ENCODE peak calls at places on chromosomes 16 and 17, in eight cellular contexts. One of them, this sample, is unnamed.
A peak's percentile ranks its signal among the peaks of the same experiment; 100 is the strongest.

GRCh38 chr17:62178579-62178978 is 113.5 kb upstream of the MED13 start:
- DNase-seq in bronchial epithelial cell: peak; percentile 72
- DNase-seq in GM23338: no peak
- DNase-seq in endothelial cell of umbilical vein: peak; percentile 48
- DNase-seq in fibroblast of lung: peak; percentile 22
- DNase-seq in psoas muscle: no peak
- DNase-seq in testis: no peak
- DNase-seq in CD8-positive, alpha-beta T cell: no peak
- DNase-seq in this sample: no peak

GRCh38 chr16:79525132-79525531 is 75.4 kb downstream of the MAF start:
- DNase-seq in fibroblast of lung: no peak
- DNase-seq in testis: no peak
- DNase-seq in bronchial epithelial cell: no peak
- DNase-seq in CD8-positive, alpha-beta T cell: no peak
- DNase-seq in psoas muscle: no peak
- DNase-seq in GM23338: no peak
- DNase-seq in endothelial cell of umbilical vein: no peak
- DNase-seq in this sample: no peak

GRCh38 chr17:43701318-43701743 is 39.6 kb upstream of the MEOX1 start:
- DNase-seq in CD8-positive, alpha-beta T cell: peak; percentile 59
- DNase-seq in bronchial epithelial cell: no peak
- DNase-seq in GM23338: no peak
- DNase-seq in fibroblast of lung: peak; percentile 57
- DNase-seq in psoas muscle: no peak
- DNase-seq in testis: no peak
- DNase-seq in endothelial cell of umbilical vein: no peak
- DNase-seq in this sample: no peak

GRCh38 chr16:28193530-28194423 is 18.0 kb downstream of the XPO6 start:
- DNase-seq in testis: no peak
- DNase-seq in CD8-positive, alpha-beta T cell: peak; percentile 44
- DNase-seq in psoas muscle: no peak
- DNase-seq in endothelial cell of umbilical vein: peak; percentile 35
- DNase-seq in bronchial epithelial cell: peak; percentile 78
- DNase-seq in fibroblast of lung: peak; percentile 92
- DNase-seq in GM23338: no peak
- DNase-seq in this sample: peak; percentile 95

GRCh38 chr17:73478768-73479424 is 165.3 kb downstream of the SDK2 start:
- DNase-seq in CD8-positive, alpha-beta T cell: no peak
- DNase-seq in fibroblast of lung: no peak
- DNase-seq in testis: no peak
- DNase-seq in bronchial epithelial cell: no peak
- DNase-seq in endothelial cell of umbilical vein: no peak
- DNase-seq in GM23338: peak; percentile 66
- DNase-seq in psoas muscle: no peak
- DNase-seq in this sample: no peak

GRCh38 chr17:60398227-60398959 is 6.5 kb upstream of the USP32 start:
- DNase-seq in psoas muscle: no peak
- DNase-seq in fibroblast of lung: no peak
- DNase-seq in bronchial epithelial cell: no peak
- DNase-seq in endothelial cell of umbilical vein: no peak
- DNase-seq in testis: no peak
- DNase-seq in CD8-positive, alpha-beta T cell: no peak
- DNase-seq in GM23338: no peak
- DNase-seq in this sample: no peak

GRCh38 chr16:68074850-68075249 is 10.3 kb upstream of the NFATC3 start:
- DNase-seq in GM23338: no peak
- DNase-seq in testis: no peak
- DNase-seq in fibroblast of lung: no peak
- DNase-seq in endothelial cell of umbilical vein: no peak
- DNase-seq in CD8-positive, alpha-beta T cell: peak; percentile 78
- DNase-seq in bronchial epithelial cell: no peak
- DNase-seq in psoas muscle: no peak
- DNase-seq in this sample: no peak

GRCh38 chr17:4215882-4216411 is 47.8 kb downstream of the ANKFY1 start:
- DNase-seq in testis: no peak
- DNase-seq in psoas muscle: no peak
- DNase-seq in fibroblast of lung: no peak
- DNase-seq in GM23338: no peak
- DNase-seq in CD8-positive, alpha-beta T cell: no peak
- DNase-seq in bronchial epithelial cell: no peak
- DNase-seq in endothelial cell of umbilical vein: no peak
- DNase-seq in this sample: no peak

GRCh38 chr17:49002766-49003165 is 5.6 kb downstream of the IGF2BP1 start:
- DNase-seq in testis: no peak
- DNase-seq in GM23338: no peak
- DNase-seq in endothelial cell of umbilical vein: no peak
- DNase-seq in bronchial epithelial cell: no peak
- DNase-seq in fibroblast of lung: no peak
- DNase-seq in psoas muscle: no peak
- DNase-seq in CD8-positive, alpha-beta T cell: no peak
- DNase-seq in this sample: no peak

GRCh38 chr17:49003557-49004511 is 6.6 kb downstream of the IGF2BP1 start:
- DNase-seq in GM23338: peak; percentile 75
- DNase-seq in bronchial epithelial cell: no peak
- DNase-seq in CD8-positive, alpha-beta T cell: no peak
- DNase-seq in psoas muscle: no peak
- DNase-seq in fibroblast of lung: peak; percentile 52
- DNase-seq in endothelial cell of umbilical vein: peak; percentile 68
- DNase-seq in testis: no peak
- DNase-seq in this sample: no peak

GRCh38 chr17:49001671-49002070 is 4.5 kb downstream of the IGF2BP1 start:
- DNase-seq in testis: no peak
- DNase-seq in endothelial cell of umbilical vein: peak; percentile 27
- DNase-seq in bronchial epithelial cell: no peak
- DNase-seq in fibroblast of lung: no peak
- DNase-seq in CD8-positive, alpha-beta T cell: no peak
- DNase-seq in GM23338: no peak
- DNase-seq in psoas muscle: no peak
- DNase-seq in this sample: no peak

GRCh38 chr17:49000943-49001342 is 3.8 kb downstream of the IGF2BP1 start:
- DNase-seq in endothelial cell of umbilical vein: peak; percentile 56
- DNase-seq in CD8-positive, alpha-beta T cell: no peak
- DNase-seq in fibroblast of lung: peak; percentile 54
- DNase-seq in psoas muscle: no peak
- DNase-seq in testis: no peak
- DNase-seq in GM23338: no peak
- DNase-seq in bronchial epithelial cell: no peak
- DNase-seq in this sample: no peak

DNA sequence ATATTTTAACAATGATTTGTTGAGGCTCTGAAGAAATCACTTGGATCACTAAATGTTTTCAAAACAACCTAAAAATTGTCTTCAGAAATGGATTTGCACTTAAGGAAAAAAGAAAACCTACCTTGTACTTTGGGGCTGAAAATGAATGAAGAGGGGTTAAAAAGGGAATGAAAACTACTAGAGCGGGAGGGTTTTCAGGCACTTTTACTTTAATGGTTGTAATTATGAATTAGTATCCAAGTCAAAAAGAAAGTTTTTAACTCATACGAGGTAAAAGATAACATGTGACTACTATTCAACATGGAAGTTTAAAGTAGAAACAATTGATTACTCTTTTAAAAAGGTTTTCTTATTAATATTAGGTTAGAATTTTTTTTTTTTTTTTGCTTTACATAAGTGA is 5.1 kb downstream of the IGF2BP1 start:
- DNase-seq in bronchial epithelial cell: no peak
- DNase-seq in GM23338: no peak
- DNase-seq in endothelial cell of umbilical vein: peak; percentile 7
- DNase-seq in testis: no peak
- DNase-seq in CD8-positive, alpha-beta T cell: no peak
- DNase-seq in fibroblast of lung: no peak
- DNase-seq in psoas muscle: no peak
- DNase-seq in this sample: no peak
- H3K4me3 ChIP-seq in bronchial epithelial cell: no peak overlapping the region
- H3K4me3 ChIP-seq in GM23338: peak overlapping the region; percentile 78
- H3K4me3 ChIP-seq in endothelial cell of umbilical vein: no peak overlapping the region
- H3K4me3 ChIP-seq in testis: no peak overlapping the region
- H3K4me3 ChIP-seq in CD8-positive, alpha-beta T cell: no peak overlapping the region
- H3K4me3 ChIP-seq in fibroblast of lung: no peak overlapping the region
- H3K4me3 ChIP-seq in psoas muscle: no peak overlapping the region
- H3K4me3 ChIP-seq in this sample: no peak overlapping the region

GRCh38 chr17:40192961-40193360 is 15.7 kb downstream of the RAPGEFL1 start:
- DNase-seq in psoas muscle: no peak
- DNase-seq in fibroblast of lung: no peak
- DNase-seq in bronchial epithelial cell: no peak
- DNase-seq in endothelial cell of umbilical vein: no peak
- DNase-seq in CD8-positive, alpha-beta T cell: no peak
- DNase-seq in GM23338: no peak
- DNase-seq in testis: no peak
- DNase-seq in this sample: no peak

GRCh38 chr17:40188694-40189093 is 11.4 kb downstream of the RAPGEFL1 start:
- DNase-seq in endothelial cell of umbilical vein: no peak
- DNase-seq in testis: no peak
- DNase-seq in GM23338: no peak
- DNase-seq in CD8-positive, alpha-beta T cell: no peak
- DNase-seq in bronchial epithelial cell: no peak
- DNase-seq in fibroblast of lung: no peak
- DNase-seq in psoas muscle: no peak
- DNase-seq in this sample: no peak

GRCh38 chr17:40194821-40195220 is 17.6 kb downstream of the RAPGEFL1 start:
- DNase-seq in CD8-positive, alpha-beta T cell: no peak
- DNase-seq in testis: no peak
- DNase-seq in psoas muscle: no peak
- DNase-seq in endothelial cell of umbilical vein: no peak
- DNase-seq in fibroblast of lung: no peak
- DNase-seq in bronchial epithelial cell: no peak
- DNase-seq in GM23338: no peak
- DNase-seq in this sample: no peak

GRCh38 chr17:40190197-40191021 is 13.1 kb downstream of the RAPGEFL1 start:
- DNase-seq in fibroblast of lung: no peak
- DNase-seq in GM23338: peak; percentile 84
- DNase-seq in bronchial epithelial cell: peak; percentile 17
- DNase-seq in psoas muscle: no peak
- DNase-seq in CD8-positive, alpha-beta T cell: peak; percentile 51
- DNase-seq in endothelial cell of umbilical vein: peak; percentile 22
- DNase-seq in testis: no peak
- DNase-seq in this sample: no peak

GRCh38 chr17:40191237-40192208 is 14.3 kb downstream of the RAPGEFL1 start:
- DNase-seq in CD8-positive, alpha-beta T cell: peak; percentile 58
- DNase-seq in endothelial cell of umbilical vein: peak; percentile 88
- DNase-seq in bronchial epithelial cell: peak; percentile 72
- DNase-seq in fibroblast of lung: peak; percentile 78
- DNase-seq in psoas muscle: peak; percentile 83
- DNase-seq in testis: peak; percentile 85
- DNase-seq in GM23338: peak; percentile 88
- DNase-seq in this sample: no peak
- TF ChIP-seq CTCF in CD8-positive, alpha-beta T cell: peak; percentile 49
- TF ChIP-seq CTCF in endothelial cell of umbilical vein: peak; percentile 90
- TF ChIP-seq CTCF in bronchial epithelial cell: peak; percentile 84
- TF ChIP-seq CTCF in fibroblast of lung: peak; percentile 57
- TF ChIP-seq CTCF in psoas muscle: peak; percentile 48
- TF ChIP-seq CTCF in testis: peak; percentile 45
- TF ChIP-seq CTCF in GM23338: peak; percentile 65
- TF ChIP-seq CTCF in this sample: peak; percentile 91

DNA sequence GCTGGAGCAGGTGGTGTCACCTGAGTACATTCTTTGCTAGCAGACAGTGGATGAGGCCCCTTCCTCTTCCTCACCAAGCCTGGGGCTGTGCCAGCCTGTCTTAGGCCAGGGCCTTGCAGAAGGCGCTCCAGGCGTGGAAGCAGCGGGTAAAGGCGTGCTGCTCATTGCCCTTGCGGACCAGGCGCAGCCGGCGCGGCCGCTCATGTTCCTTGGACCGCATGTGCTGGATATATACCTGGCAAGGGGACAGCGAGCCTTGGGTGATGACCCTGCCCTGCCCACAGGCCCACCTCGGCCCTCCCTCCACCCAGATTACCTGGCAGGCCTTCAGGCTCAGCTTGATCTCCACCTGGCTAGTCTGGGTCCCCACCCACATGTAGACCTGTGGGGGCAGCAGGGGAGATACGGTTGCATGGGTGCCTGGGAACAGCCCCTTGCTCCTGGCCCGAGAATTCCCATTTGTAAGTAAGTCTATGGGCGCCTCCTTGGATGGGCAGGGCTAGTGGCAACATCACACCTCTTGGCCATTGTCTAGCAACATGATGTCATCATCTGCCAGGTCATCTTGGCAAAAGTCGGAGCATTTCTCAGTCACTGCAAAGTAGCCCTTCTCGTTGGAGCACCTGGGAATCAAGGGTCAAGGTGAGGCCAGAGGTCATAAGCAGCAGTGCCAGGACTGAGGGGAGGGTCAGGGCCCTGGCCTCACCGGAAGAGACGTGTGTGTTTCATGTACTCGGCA is 13.3 kb downstream of the FLII start:
- DNase-seq in CD8-positive, alpha-beta T cell: no peak
- DNase-seq in psoas muscle: no peak
- DNase-seq in GM23338: no peak
- DNase-seq in fibroblast of lung: no peak
- DNase-seq in endothelial cell of umbilical vein: no peak
- DNase-seq in bronchial epithelial cell: no peak
- DNase-seq in testis: no peak
- DNase-seq in this sample: no peak
- H3K27me3 ChIP-seq in CD8-positive, alpha-beta T cell: no peaks in the 10 kb centered on the region
- H3K27me3 ChIP-seq in psoas muscle: no peaks in the 10 kb centered on the region
- H3K27me3 ChIP-seq in GM23338: no peaks in the 10 kb centered on the region
- H3K27me3 ChIP-seq in fibroblast of lung: no peaks in the 10 kb centered on the region
- H3K27me3 ChIP-seq in endothelial cell of umbilical vein: no peaks in the 10 kb centered on the region
- H3K27me3 ChIP-seq in bronchial epithelial cell: no peaks in the 10 kb centered on the region
- H3K27me3 ChIP-seq in testis: no peaks in the 10 kb centered on the region
- H3K27me3 ChIP-seq in this sample: no peaks in the 10 kb centered on the region

GRCh38 chr17:65101371-65101770 is 35.8 kb upstream of the RGS9 start:
- DNase-seq in GM23338: no peak
- DNase-seq in fibroblast of lung: no peak
- DNase-seq in bronchial epithelial cell: no peak
- DNase-seq in endothelial cell of umbilical vein: no peak
- DNase-seq in CD8-positive, alpha-beta T cell: no peak
- DNase-seq in testis: no peak
- DNase-seq in psoas muscle: no peak
- DNase-seq in this sample: no peak

GRCh38 chr17:65102235-65102634 is 34.9 kb upstream of the RGS9 start:
- DNase-seq in GM23338: no peak
- DNase-seq in psoas muscle: no peak
- DNase-seq in fibroblast of lung: no peak
- DNase-seq in bronchial epithelial cell: no peak
- DNase-seq in endothelial cell of umbilical vein: no peak
- DNase-seq in CD8-positive, alpha-beta T cell: no peak
- DNase-seq in testis: no peak
- DNase-seq in this sample: no peak

GRCh38 chr17:65099475-65099874 is 37.7 kb upstream of the RGS9 start:
- DNase-seq in CD8-positive, alpha-beta T cell: no peak
- DNase-seq in endothelial cell of umbilical vein: no peak
- DNase-seq in psoas muscle: no peak
- DNase-seq in GM23338: no peak
- DNase-seq in fibroblast of lung: no peak
- DNase-seq in testis: no peak
- DNase-seq in bronchial epithelial cell: no peak
- DNase-seq in this sample: no peak

GRCh38 chr17:65099941-65100315 is 37.2 kb upstream of the RGS9 start:
- DNase-seq in psoas muscle: peak; percentile 74
- DNase-seq in bronchial epithelial cell: peak; percentile 64
- DNase-seq in CD8-positive, alpha-beta T cell: peak; percentile 62
- DNase-seq in GM23338: peak; percentile 21
- DNase-seq in fibroblast of lung: peak; percentile 29
- DNase-seq in testis: peak; percentile 22
- DNase-seq in endothelial cell of umbilical vein: no peak
- DNase-seq in this sample: no peak

DNA sequence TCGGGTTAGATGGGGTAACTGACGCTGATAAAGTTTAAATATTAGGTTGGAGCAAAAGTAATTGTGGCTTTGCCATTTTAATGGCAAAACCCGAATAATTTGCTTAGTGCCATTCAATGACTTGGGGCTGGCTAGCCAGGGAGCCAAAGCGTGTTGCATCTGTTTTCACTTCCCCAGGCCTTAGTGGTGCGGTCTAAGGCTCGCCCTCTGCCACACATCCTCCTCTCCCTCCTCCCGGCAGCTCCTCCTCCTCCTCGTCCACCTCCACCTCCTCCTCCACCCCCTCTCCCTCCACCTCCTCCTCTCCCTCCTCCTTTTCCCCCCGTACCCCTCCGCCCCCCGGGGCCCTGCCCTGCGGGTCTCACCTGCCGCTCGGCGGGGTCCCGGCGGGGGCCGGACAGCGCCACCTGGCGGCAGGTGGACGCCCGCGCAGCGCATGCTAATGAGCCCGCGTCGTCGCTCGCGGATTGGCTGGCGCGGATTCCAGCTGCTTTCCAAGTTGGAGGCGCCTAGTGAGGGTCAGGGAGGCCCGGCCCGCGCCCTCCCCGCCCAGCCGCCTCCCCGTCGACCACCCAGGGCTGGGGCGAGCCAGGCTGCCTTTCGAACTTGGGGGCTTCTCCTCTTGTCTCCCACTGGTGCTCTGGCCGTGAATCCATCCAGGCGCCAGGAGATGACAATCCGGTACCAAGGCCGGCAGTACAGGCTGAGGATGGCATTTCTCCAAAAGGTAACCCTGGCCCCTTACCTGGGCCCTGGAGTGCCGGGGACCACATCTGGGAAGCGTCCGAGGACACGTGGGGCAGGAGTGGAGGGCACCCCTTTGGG is 36.6 kb upstream of the RGS9 start:
- DNase-seq in GM23338: peak; percentile 87
- DNase-seq in CD8-positive, alpha-beta T cell: peak; percentile 82
- DNase-seq in fibroblast of lung: peak; percentile 62
- DNase-seq in bronchial epithelial cell: peak; percentile 35
- DNase-seq in testis: peak; percentile 94
- DNase-seq in endothelial cell of umbilical vein: peak; percentile 66
- DNase-seq in psoas muscle: peak; percentile 94
- DNase-seq in this sample: no peak
- H3K4me3 ChIP-seq in GM23338: peak overlapping the region; percentile 65
- H3K4me3 ChIP-seq in CD8-positive, alpha-beta T cell: peak overlapping the region; percentile 38
- H3K4me3 ChIP-seq in fibroblast of lung: peak overlapping the region; percentile 42
- H3K4me3 ChIP-seq in bronchial epithelial cell: peak overlapping the region; percentile 39
- H3K4me3 ChIP-seq in testis: peak overlapping the region; percentile 55
- H3K4me3 ChIP-seq in endothelial cell of umbilical vein: peak overlapping the region; percentile 20
- H3K4me3 ChIP-seq in psoas muscle: peak overlapping the region; percentile 74
- H3K4me3 ChIP-seq in this sample: peak overlapping the region; percentile 43

This sample was measured in BJ.